ENCODE peak calls at places on chromosomes 13 and 19, in eight cellular contexts. A, K, E, P, C, R, T and M are unnamed samples.

GRCh38 chr19:51529301-51529700 is 2.2 kb downstream of the SIGLEC6 start:
- DNase-seq in T (no peak), A (no peak), P (no peak), R (no peak), K (no peak), E (no peak), C (no peak), M (no peak)

GRCh38 chr13:111202745-111203144 is 87.6 kb downstream of the ARHGEF7 start:
- DNase-seq in E (no peak), R (no peak), K (no peak), C (peak), A (peak), T (no peak), P (no peak), M (peak)

GRCh38 chr13:75797719-75798118 is 161.6 kb downstream of the LMO7 start:
- DNase-seq in A (no peak), R (no peak), K (no peak), C (no peak), T (no peak), P (no peak), E (no peak), M (no peak)

GRCh38 chr13:60379837-60380236 is 17.2 kb upstream of the TDRD3 start:
- DNase-seq in T (no peak), C (no peak), R (no peak), P (no peak), K (no peak), A (no peak), E (no peak), M (no peak)

GRCh38 chr19:31334849-31335624 is 14.2 kb downstream of the TSHZ3 start:
- DNase-seq in T (no peak), K (no peak), E (no peak), P (no peak), R (no peak), C (peak), A (peak), M (peak)

GRCh38 chr13:109271991-109272454 is 514.4 kb downstream of the IRS2 start:
- DNase-seq in C (peak), R (no peak), K (no peak), P (peak), T (no peak), E (no peak), A (no peak), M (no peak)

GRCh38 chr13:96958286-96958891 is 35.9 kb downstream of the OXGR1 start:
- DNase-seq in E (no peak), C (peak), K (no peak), T (no peak), R (peak), P (peak), A (peak), M (no peak)

GRCh38 chr19:16259385-16260159 is 61.9 kb downstream of the AP1M1 start:
- DNase-seq in R (no peak), T (peak), A (no peak), P (no peak), C (no peak), K (no peak), E (no peak), M (no peak)

GRCh38 chr13:77386880-77387606 is 60.1 kb upstream of the MYCBP2 start:
- DNase-seq in T (no peak), P (no peak), K (no peak), E (no peak), A (peak), C (peak), R (no peak), M (no peak)

GRCh38 chr13:112783135-112783945 is 93.5 kb downstream of the ATP11A start:
- DNase-seq in A (peak), T (peak), P (no peak), E (no peak), C (peak), R (no peak), K (no peak), M (no peak)

GRCh38 chr13:44763604-44764311 is 187.6 kb upstream of the TSC22D1 start:
- DNase-seq in E (no peak), T (peak), C (no peak), K (no peak), R (no peak), P (no peak), A (no peak), M (no peak)

GRCh38 chr19:46944918-46945628 is 74.6 kb upstream of the NPAS1 start:
- DNase-seq in K (no peak), R (no peak), P (no peak), A (peak), E (no peak), T (peak), C (no peak), M (no peak)

GRCh38 chr19:42110658-42111057 is 21.6 kb downstream of the POU2F2 start:
- DNase-seq in K (no peak), A (no peak), C (no peak), E (no peak), P (no peak), R (no peak), T (no peak), M (no peak)

GRCh38 chr19:7522923-7523667 is 671 bp downstream of the MCOLN1 start:
- DNase-seq in K (no peak), A (peak), R (no peak), C (peak), T (no peak), P (no peak), E (no peak), M (peak)

GRCh38 chr19:21483589-21484170 is 21.7 kb upstream of the ZNF429 start:
- DNase-seq in T (peak), C (no peak), K (peak), A (peak), P (no peak), R (no peak), E (no peak), M (peak)

GRCh38 chr19:58204566-58204965 is 21.7 kb downstream of the ZNF274 start:
- DNase-seq in K (no peak), E (no peak), T (no peak), R (no peak), P (no peak), A (no peak), C (no peak), M (no peak)

GRCh38 chr13:85194482-85194881 is 604.7 kb downstream of the SLITRK6 start:
- DNase-seq in T (no peak), P (no peak), K (no peak), A (no peak), R (no peak), C (no peak), E (no peak), M (no peak)

GRCh38 chr13:65236841-65237418 is 1993.2 kb downstream of the PCDH9 start:
- DNase-seq in E (no peak), T (no peak), R (no peak), K (no peak), P (no peak), C (peak), A (no peak), M (no peak)

GRCh38 chr19:12937243-12938053 is 961 bp upstream of the CALR start:
- DNase-seq in P (no peak), K (no peak), R (no peak), A (no peak), T (no peak), E (no peak), C (peak), M (peak)

GRCh38 chr13:98226520-98226919 is 49.5 kb upstream of the RNF113B start:
- DNase-seq in T (no peak), E (no peak), A (no peak), K (no peak), C (no peak), P (no peak), R (no peak), M (no peak)

GRCh38 chr13:37869756-37870488 is at the start of gene TRPC4:
- DNase-seq in A (peak), T (peak), K (no peak), R (peak), C (peak), E (no peak), P (no peak), M (no peak)

GRCh38 chr19:41847351-41848105 is 2.7 kb downstream of the DMRTC2 start:
- DNase-seq in K (no peak), T (no peak), P (no peak), R (no peak), A (no peak), C (no peak), E (no peak), M (no peak)

GRCh38 chr13:35859981-35860380 is 271.2 kb downstream of the DCLK1 start:
- DNase-seq in K (no peak), C (no peak), E (no peak), P (no peak), R (no peak), T (no peak), A (no peak), M (no peak)

GRCh38 chr19:46384396-46384795 is 29.0 kb downstream of the CCDC8 start:
- DNase-seq in T (no peak), A (no peak), K (no peak), E (no peak), P (no peak), C (no peak), R (no peak), M (no peak)

GRCh38 chr13:44218501-44219240 is 155.0 kb upstream of the SERP2 start:
- DNase-seq in A (peak), K (no peak), P (no peak), R (no peak), C (no peak), E (no peak), T (peak), M (no peak)

GRCh38 chr13:110352735-110353134 is 45.7 kb downstream of the COL4A2 start:
- DNase-seq in R (no peak), C (no peak), E (no peak), A (no peak), P (no peak), T (no peak), K (no peak), M (no peak)

GRCh38 chr19:6373813-6374108 is 1.2 kb downstream of the ALKBH7 start:
- DNase-seq in A (no peak), E (no peak), T (no peak), P (no peak), K (no peak), C (no peak), R (no peak), M (no peak)

GRCh38 chr19:16441661-16442071 is 30.1 kb downstream of the EPS15L1 start:
- DNase-seq in P (no peak), C (no peak), R (no peak), A (no peak), T (no peak), E (no peak), K (no peak), M (peak)